ENCODE peak calls at places on chromosome 13, in seven cellular contexts. X, L, Y, F, U, P and E are unnamed samples.

GRCh38 chr13:105063676-105064075 is 1471.8 kb downstream of the EFNB2 start:
- DNase-seq in Y (no peak), L (no peak), U (no peak), F (no peak), X (no peak), P (no peak), E (no peak)

GRCh38 chr13:61029064-61029463 is 386.6 kb downstream of the PCDH20 start:
- DNase-seq in F (peak), L (no peak), P (no peak), U (no peak), X (no peak), Y (no peak), E (no peak)

GRCh38 chr13:21234537-21234936 is 58.1 kb downstream of the MRPL57 start:
- DNase-seq in F (peak), X (no peak), Y (no peak), L (no peak), P (no peak), U (no peak), E (peak)

GRCh38 chr13:25170554-25171107 is 1.5 kb downstream of the AMER2 start:
- DNase-seq in P (no peak), X (no peak), F (peak), L (no peak), Y (peak), U (peak), E (peak)

GRCh38 chr13:50123862-50124535 is 108.8 kb downstream of the KCNRG start:
- DNase-seq in P (peak), X (peak), L (peak), F (no peak), Y (peak), U (peak), E (peak)

GRCh38 chr13:38543561-38543960 is 143.3 kb upstream of the FREM2 start:
- DNase-seq in F (no peak), P (no peak), X (no peak), Y (peak), L (no peak), U (no peak), E (no peak)

GRCh38 chr13:44921931-44922758 is 67.1 kb downstream of the NUFIP1 start:
- DNase-seq in U (peak), L (no peak), P (no peak), Y (peak), X (peak), F (no peak), E (no peak)

GRCh38 chr13:30846311-30846710 is 59.8 kb upstream of the MEDAG start:
- DNase-seq in P (no peak), L (no peak), F (no peak), Y (peak), X (no peak), U (no peak), E (no peak)

GRCh38 chr13:59038824-59039223 is 1124.9 kb downstream of the DIAPH3 start:
- DNase-seq in X (no peak), Y (peak), L (no peak), P (no peak), U (no peak), F (no peak), E (peak)

GRCh38 chr13:100976993-100977392 is 302.4 kb upstream of the TMTC4 start:
- DNase-seq in F (no peak), Y (peak), U (no peak), P (no peak), X (no peak), L (no peak), E (no peak)

GRCh38 chr13:24267283-24267682 is 42.1 kb upstream of the C1QTNF9 start:
- DNase-seq in L (peak), U (no peak), P (no peak), F (no peak), Y (peak), X (no peak), E (no peak)

GRCh38 chr13:98889419-98890079 is 88.3 kb downstream of the DOCK9 start:
- DNase-seq in L (no peak), X (no peak), P (no peak), U (no peak), Y (no peak), F (no peak), E (no peak)

GRCh38 chr13:20921572-20921971 is 19.0 kb upstream of the XPO4 start:
- DNase-seq in L (no peak), Y (no peak), U (no peak), P (no peak), F (no peak), X (no peak), E (no peak)

GRCh38 chr13:94065741-94066140 is 413.7 kb downstream of the DCT start:
- DNase-seq in U (no peak), X (no peak), Y (peak), L (no peak), P (no peak), F (no peak), E (no peak)